ENCODE peak calls at places on chromosome 14, in four cellular contexts. One of them, this sample, is unnamed.

GRCh38 chr14:92944976-92945375 is 22.0 kb downstream of the CHGA start:
- DNase-seq in HepG2: no peak
- DNase-seq in HEK293T: no peak
- DNase-seq in K562: no peak
- DNase-seq in this sample: no peak

GRCh38 chr14:69605761-69606160 is 5.6 kb upstream of the SUSD6 start:
- DNase-seq in HepG2: no peak
- DNase-seq in HEK293T: no peak
- DNase-seq in K562: no peak
- DNase-seq in this sample: no peak

GRCh38 chr14:80493620-80494019 is 282.3 kb upstream of the DIO2 start:
- DNase-seq in HepG2: no peak
- DNase-seq in HEK293T: no peak
- DNase-seq in K562: no peak
- DNase-seq in this sample: no peak

GRCh38 chr14:76101980-76102379 is 49.7 kb upstream of the GPATCH2L start:
- DNase-seq in HepG2: peak
- DNase-seq in HEK293T: no peak
- DNase-seq in K562: no peak
- DNase-seq in this sample: no peak

GRCh38 chr14:75390183-75390582 is 37.6 kb upstream of the JDP2 start:
- DNase-seq in HepG2: no peak
- DNase-seq in HEK293T: no peak
- DNase-seq in K562: no peak
- DNase-seq in this sample: no peak

GRCh38 chr14:81771876-81772275 is 238.2 kb upstream of the SEL1L start:
- DNase-seq in HepG2: no peak
- DNase-seq in HEK293T: no peak
- DNase-seq in K562: no peak
- DNase-seq in this sample: no peak

GRCh38 chr14:103102689-103103260 is 8.2 kb downstream of the EXOC3L4 start:
- DNase-seq in HepG2: no peak
- DNase-seq in HEK293T: no peak
- DNase-seq in K562: no peak
- DNase-seq in this sample: no peak

GRCh38 chr14:26841361-26841760 is 243.5 kb upstream of the NOVA1 start:
- DNase-seq in HepG2: no peak
- DNase-seq in HEK293T: no peak
- DNase-seq in K562: no peak
- DNase-seq in this sample: no peak

GRCh38 chr14:21734457-21735074 is 60.9 kb upstream of the OR4E1 start:
- DNase-seq in HepG2: peak
- DNase-seq in HEK293T: peak
- DNase-seq in K562: peak
- DNase-seq in this sample: peak

GRCh38 chr14:55718551-55718950 is 138.5 kb downstream of the KTN1 start:
- DNase-seq in HepG2: no peak
- DNase-seq in HEK293T: no peak
- DNase-seq in K562: no peak
- DNase-seq in this sample: no peak

GRCh38 chr14:62662811-62663477 is 382.3 kb downstream of the KCNH5 start:
- DNase-seq in HepG2: peak
- DNase-seq in HEK293T: no peak
- DNase-seq in K562: no peak
- DNase-seq in this sample: no peak

GRCh38 chr14:69559581-69560011 is 15.1 kb downstream of the CCDC177 start:
- DNase-seq in HepG2: no peak
- DNase-seq in HEK293T: no peak
- DNase-seq in K562: no peak
- DNase-seq in this sample: no peak

GRCh38 chr14:103361868-103362267 is 23.3 kb upstream of the MARK3 start:
- DNase-seq in HepG2: peak
- DNase-seq in HEK293T: no peak
- DNase-seq in K562: no peak
- DNase-seq in this sample: no peak

GRCh38 chr14:51129130-51129529 is 34.2 kb upstream of the TRIM9 start:
- DNase-seq in HepG2: peak
- DNase-seq in HEK293T: peak
- DNase-seq in K562: no peak
- DNase-seq in this sample: no peak

GRCh38 chr14:64721391-64721791 is 17.2 kb downstream of the PLEKHG3 start:
- DNase-seq in HepG2: no peak
- DNase-seq in HEK293T: no peak
- DNase-seq in K562: no peak
- DNase-seq in this sample: no peak

GRCh38 chr14:106691601-106692291 is 1165.4 kb downstream of the TMEM121 start:
- DNase-seq in HepG2: peak
- DNase-seq in HEK293T: peak
- DNase-seq in K562: peak
- DNase-seq in this sample: peak

GRCh38 chr14:45251912-45252311 is 1.1 kb downstream of the MIS18BP1 start:
- DNase-seq in HepG2: peak
- DNase-seq in HEK293T: no peak
- DNase-seq in K562: no peak
- DNase-seq in this sample: peak

GRCh38 chr14:56803816-56804535 is 6.3 kb downstream of the OTX2 start:
- DNase-seq in HepG2: no peak
- DNase-seq in HEK293T: no peak
- DNase-seq in K562: no peak
- DNase-seq in this sample: no peak
- TF ChIP-seq FOXK2 in HepG2: no peak
- TF ChIP-seq FOXK2 in HEK293T: no peak
- TF ChIP-seq FOXK2 in K562: no peak
- TF ChIP-seq FOXK2 in this sample: no peak

GRCh38 chr14:71711619-71712018 is 220.6 kb upstream of the RGS6 start:
- DNase-seq in HepG2: no peak
- DNase-seq in HEK293T: no peak
- DNase-seq in K562: no peak
- DNase-seq in this sample: no peak
- TF ChIP-seq FOXK2 in HepG2: no peak
- TF ChIP-seq FOXK2 in HEK293T: no peak
- TF ChIP-seq FOXK2 in K562: no peak
- TF ChIP-seq FOXK2 in this sample: no peak

GRCh38 chr14:24892730-24893059 is 157.3 kb downstream of the STXBP6 start:
- DNase-seq in HepG2: peak
- DNase-seq in HEK293T: no peak
- DNase-seq in K562: no peak
- DNase-seq in this sample: no peak
- TF ChIP-seq FOXK2 in HepG2: no peak
- TF ChIP-seq FOXK2 in HEK293T: no peak
- TF ChIP-seq FOXK2 in K562: no peak
- TF ChIP-seq FOXK2 in this sample: no peak

DNA sequence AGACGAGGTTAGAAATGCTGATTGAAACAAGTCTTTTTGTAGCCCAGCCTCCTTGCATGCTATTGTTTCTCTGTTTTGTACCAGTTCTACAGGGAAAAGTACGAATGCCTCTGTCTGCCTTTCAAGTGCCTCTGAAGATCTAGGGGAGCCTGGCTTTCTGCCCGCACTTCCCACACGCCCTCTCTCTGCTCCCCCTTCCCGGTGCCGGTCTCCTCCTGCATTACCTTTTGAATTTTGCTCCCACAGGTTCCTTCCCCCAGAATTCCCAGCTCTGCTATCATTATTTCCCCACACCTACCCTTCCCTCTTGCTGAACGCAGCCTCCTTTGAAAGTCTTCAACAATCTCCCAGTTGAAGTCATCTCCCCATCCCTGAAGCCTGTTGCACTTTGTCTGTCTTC is 689.7 kb downstream of the BCL11B start:
- DNase-seq in HepG2: no peak
- DNase-seq in HEK293T: no peak
- DNase-seq in K562: no peak
- DNase-seq in this sample: no peak
- TF ChIP-seq FOXK2 in HepG2: no peak
- TF ChIP-seq FOXK2 in HEK293T: no peak
- TF ChIP-seq FOXK2 in K562: no peak
- TF ChIP-seq FOXK2 in this sample: no peak

GRCh38 chr14:59342516-59343484 is 122.4 kb downstream of the GPR135 start:
- DNase-seq in HepG2: no peak
- DNase-seq in HEK293T: no peak
- DNase-seq in K562: no peak
- DNase-seq in this sample: no peak

GRCh38 chr14:59346329-59346728 is 118.9 kb downstream of the GPR135 start:
- DNase-seq in HepG2: no peak
- DNase-seq in HEK293T: no peak
- DNase-seq in K562: no peak
- DNase-seq in this sample: no peak

GRCh38 chr14:59344711-59345455 is 120.3 kb downstream of the GPR135 start:
- DNase-seq in HepG2: no peak
- DNase-seq in HEK293T: no peak
- DNase-seq in K562: no peak
- DNase-seq in this sample: no peak

GRCh38 chr14:59342108-59342507 is 123.1 kb downstream of the GPR135 start:
- DNase-seq in HepG2: no peak
- DNase-seq in HEK293T: no peak
- DNase-seq in K562: no peak
- DNase-seq in this sample: no peak

DNA sequence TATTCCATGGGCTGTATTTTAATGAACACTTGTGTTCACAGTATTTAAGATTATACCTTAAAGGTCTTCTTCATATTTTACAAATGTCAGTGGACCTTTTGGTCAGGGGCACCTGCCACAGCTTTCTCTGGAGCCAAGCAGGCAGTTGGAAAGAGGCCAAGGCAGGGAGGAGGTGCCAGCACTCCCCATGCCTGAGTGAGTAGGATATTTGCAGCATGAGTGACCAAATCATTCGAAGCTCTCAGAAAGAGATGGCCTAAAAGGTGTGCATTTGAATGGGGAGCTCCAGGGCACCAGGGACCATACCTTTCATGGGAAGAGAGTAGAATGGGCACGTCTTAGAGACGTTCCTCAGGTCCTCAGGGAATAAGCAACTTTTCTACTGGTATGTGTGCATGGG is 121.6 kb downstream of the GPR135 start:
- DNase-seq in HepG2: no peak
- DNase-seq in HEK293T: no peak
- DNase-seq in K562: no peak
- DNase-seq in this sample: no peak
- TF ChIP-seq FOXK2 in HepG2: no peak
- TF ChIP-seq FOXK2 in HEK293T: no peak
- TF ChIP-seq FOXK2 in K562: no peak
- TF ChIP-seq FOXK2 in this sample: no peak

DNA sequence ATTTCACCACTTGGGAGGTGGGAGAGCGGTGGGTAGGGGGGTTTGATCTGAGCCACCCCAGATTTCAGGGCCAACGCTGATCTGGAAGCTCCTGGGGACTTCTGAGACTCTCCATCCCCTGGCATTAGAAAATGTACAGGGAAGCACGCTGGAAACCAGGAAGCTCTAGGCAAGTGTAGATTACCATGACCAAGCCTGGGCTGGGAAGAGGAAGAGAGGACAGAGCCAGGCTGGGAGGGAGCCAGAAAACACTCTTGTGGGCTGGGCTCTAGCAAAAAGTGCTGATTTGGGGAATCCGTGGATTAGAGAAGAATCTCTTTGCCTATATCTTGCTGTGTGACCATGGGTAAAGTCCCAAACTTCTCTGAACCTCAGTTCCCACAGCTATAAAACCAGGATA is 236.7 kb downstream of the BCL11B start:
- DNase-seq in HepG2: no peak
- DNase-seq in HEK293T: no peak
- DNase-seq in K562: no peak
- DNase-seq in this sample: no peak
- TF ChIP-seq FOXK2 in HepG2: no peak
- TF ChIP-seq FOXK2 in HEK293T: no peak
- TF ChIP-seq FOXK2 in K562: no peak
- TF ChIP-seq FOXK2 in this sample: no peak

GRCh38 chr14:94423465-94424056 is 29.0 kb downstream of the SERPINA11 start:
- DNase-seq in HepG2: peak
- DNase-seq in HEK293T: peak
- DNase-seq in K562: peak
- DNase-seq in this sample: peak
- TF ChIP-seq FOXK2 in HepG2: no peak
- TF ChIP-seq FOXK2 in HEK293T: no peak
- TF ChIP-seq FOXK2 in K562: no peak
- TF ChIP-seq FOXK2 in this sample: no peak

GRCh38 chr14:29463727-29464370 is 463.8 kb downstream of the PRKD1 start:
- DNase-seq in HepG2: no peak
- DNase-seq in HEK293T: peak
- DNase-seq in K562: no peak
- DNase-seq in this sample: no peak
- TF ChIP-seq FOXK2 in HepG2: no peak
- TF ChIP-seq FOXK2 in HEK293T: no peak
- TF ChIP-seq FOXK2 in K562: no peak
- TF ChIP-seq FOXK2 in this sample: no peak

This sample was measured in GM12878.